ENCODE peak calls at places on chromosome 21, in seven cellular contexts. N, S, T, K, G, U and X are unnamed samples.

GRCh38 chr21:45300786-45301520 is 13.3 kb upstream of the POFUT2 start:
- DNase-seq in N (peak), G (peak), U (no peak), S (no peak), K (no peak), T (no peak), X (peak)

GRCh38 chr21:25689226-25689625 is 45.5 kb downstream of the ATP5PF start:
- DNase-seq in T (no peak), N (no peak), S (no peak), G (no peak), U (no peak), K (peak), X (no peak)

GRCh38 chr21:21373969-21374368 is 375.8 kb downstream of the NCAM2 start:
- DNase-seq in N (no peak), T (no peak), U (no peak), K (peak), G (no peak), S (no peak), X (no peak)

GRCh38 chr21:29232601-29233541 is 65.9 kb upstream of the BACH1 start:
- DNase-seq in G (no peak), U (no peak), N (no peak), K (peak), S (no peak), T (peak), X (no peak)

GRCh38 chr21:21712761-21713558 is 714.8 kb downstream of the NCAM2 start:
- DNase-seq in K (peak), T (peak), U (no peak), G (no peak), N (no peak), S (no peak), X (no peak)

GRCh38 chr21:37364722-37365121 is 1.9 kb upstream of the DYRK1A start:
- DNase-seq in U (no peak), K (no peak), N (no peak), T (no peak), G (no peak), S (no peak), X (no peak)

GRCh38 chr21:29095203-29095602 is 21.8 kb upstream of the CCT8 start:
- DNase-seq in T (no peak), U (peak), S (no peak), G (no peak), N (no peak), K (no peak), X (no peak)

GRCh38 chr21:25485914-25486313 is 121.4 kb downstream of the MRPL39 start:
- DNase-seq in T (no peak), U (no peak), S (no peak), G (no peak), N (no peak), K (no peak), X (no peak)

GRCh38 chr21:45873418-45873817 is 108.2 kb upstream of the COL6A1 start:
- DNase-seq in G (no peak), N (no peak), S (no peak), U (no peak), K (no peak), T (no peak), X (no peak)

GRCh38 chr21:46027855-46028493 is 46.4 kb downstream of the COL6A1 start:
- DNase-seq in U (no peak), N (no peak), G (no peak), T (no peak), K (peak), S (peak), X (no peak)

GRCh38 chr21:26529556-26529955 is 43.5 kb downstream of the CYYR1 start:
- DNase-seq in S (no peak), G (no peak), U (no peak), N (no peak), T (no peak), K (no peak), X (no peak)

GRCh38 chr21:45644041-45644906 is 749 bp downstream of the PCBP3 start:
- DNase-seq in S (no peak), K (no peak), N (no peak), G (peak), U (peak), T (no peak), X (no peak)

DNA sequence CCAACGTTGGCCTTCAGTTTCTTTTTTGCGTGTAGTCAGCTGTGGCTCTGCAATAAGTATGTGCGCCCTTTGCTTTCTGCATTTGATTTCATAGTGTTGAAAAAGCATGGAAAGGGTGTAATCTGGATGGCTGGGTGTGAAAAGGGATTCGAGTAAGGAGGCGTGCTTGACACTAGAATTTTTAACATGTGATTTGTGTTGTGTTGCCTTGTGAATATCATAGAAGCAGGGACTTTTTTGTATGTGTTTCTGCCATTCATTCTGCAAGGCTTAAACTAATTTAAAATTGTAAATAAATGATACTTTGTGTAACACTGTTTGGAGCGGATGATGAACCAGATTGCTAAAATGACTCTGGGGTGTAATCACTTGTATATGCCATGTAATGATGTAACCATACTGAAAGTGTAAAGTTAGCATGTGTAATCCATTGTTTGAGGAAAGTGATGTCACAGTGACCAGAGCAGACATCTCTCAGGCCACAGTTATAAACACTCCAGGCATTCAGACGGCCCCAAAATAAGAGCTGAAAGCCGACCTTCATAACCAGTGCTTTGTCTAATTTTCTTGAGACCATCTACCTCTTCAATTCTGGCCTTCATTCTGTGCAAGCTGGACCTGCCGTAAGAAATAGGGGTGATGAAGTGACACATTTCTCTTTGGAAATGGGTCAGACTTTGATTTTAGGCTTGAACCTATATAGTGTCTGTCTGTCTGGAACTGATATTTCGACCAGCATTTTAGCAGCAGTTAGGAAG is 616 bp downstream of the SH3BGR start:
- DNase-seq in G (no peak), T (no peak), K (peak), S (no peak), N (no peak), U (no peak), X (no peak)
- H3K4me3 ChIP-seq in G (no peak), T (no peak), K (no peak), S (no peak), N (peak), U (peak), X (peak)

GRCh38 chr21:27678511-27678910 is 711.6 kb upstream of the ADAMTS5 start:
- DNase-seq in T (no peak), S (no peak), U (no peak), N (no peak), K (no peak), G (no peak), X (no peak)

GRCh38 chr21:27681038-27681437 is 714.1 kb upstream of the ADAMTS5 start:
- DNase-seq in G (no peak), K (peak), N (no peak), S (no peak), T (peak), U (no peak), X (no peak)

GRCh38 chr21:27683292-27683691 is 716.4 kb upstream of the ADAMTS5 start:
- DNase-seq in N (no peak), U (no peak), S (no peak), T (no peak), K (no peak), G (no peak), X (no peak)

GRCh38 chr21:27677547-27677946 is 710.7 kb upstream of the ADAMTS5 start:
- DNase-seq in K (no peak), N (no peak), S (no peak), T (no peak), G (no peak), U (no peak), X (no peak)

DNA sequence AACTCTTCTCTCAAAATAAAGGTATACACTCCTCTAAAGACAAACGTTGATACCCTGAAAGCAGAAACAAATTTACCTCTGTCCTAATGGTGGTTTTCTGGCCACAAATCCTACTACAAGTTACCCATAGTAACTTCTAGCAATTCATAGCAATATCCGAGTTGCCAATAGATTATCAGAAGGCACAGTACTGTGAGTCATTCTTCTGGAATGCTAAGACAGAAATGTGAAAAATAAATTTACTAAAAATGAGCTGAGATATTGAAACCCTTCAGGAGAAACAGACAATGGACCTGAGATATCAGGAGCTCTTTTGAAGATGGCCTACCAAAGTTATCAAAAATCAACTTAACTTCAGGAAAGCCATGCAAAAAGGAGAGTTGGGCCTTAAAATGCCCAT is 715.0 kb upstream of the ADAMTS5 start:
- DNase-seq in G (no peak), U (no peak), N (no peak), K (peak), T (peak), S (no peak), X (no peak)
- TF ChIP-seq CTCF in G (no peak), U (no peak), N (no peak), K (no peak), T (no peak), S (no peak), X (no peak)

DNA sequence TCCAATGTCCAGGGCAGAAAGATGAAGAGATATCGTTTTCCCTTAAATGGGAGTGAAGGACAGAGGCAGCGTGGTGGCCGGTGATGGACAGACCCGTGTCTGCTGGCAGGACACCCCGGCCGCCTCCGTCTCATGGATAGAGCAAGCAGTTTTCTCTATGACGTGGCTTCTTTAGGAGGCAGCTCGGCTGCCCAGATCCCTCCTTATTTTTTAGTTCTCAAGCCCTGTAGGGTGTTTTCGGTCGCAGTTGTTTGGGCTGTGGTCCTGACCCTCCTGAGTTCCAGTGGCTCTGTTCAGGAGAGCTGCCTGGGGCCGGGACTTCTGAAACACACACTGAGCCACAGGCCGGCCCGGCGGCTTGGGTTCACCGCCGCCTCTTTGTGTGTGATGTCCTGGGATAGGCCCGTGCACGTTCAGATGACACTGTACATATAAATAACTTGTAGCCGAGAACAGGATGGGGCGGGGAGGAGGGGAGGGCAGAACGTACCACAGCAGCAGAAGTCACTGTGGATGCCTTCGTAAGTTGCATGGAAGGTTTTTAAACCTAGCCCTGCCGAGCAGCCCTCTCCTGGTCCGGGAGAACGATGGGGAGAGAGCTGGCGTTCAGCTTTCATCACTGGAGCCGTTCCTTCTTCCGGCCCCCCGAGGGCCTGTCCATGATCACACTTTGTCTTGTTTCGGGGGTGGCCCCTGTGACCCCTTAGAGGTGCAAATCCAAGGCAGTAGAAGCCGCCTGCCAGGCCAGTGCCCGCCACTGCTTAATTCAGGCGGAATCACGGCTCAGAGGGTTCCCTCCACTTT is 65.2 kb downstream of the SIK1 start:
- DNase-seq in T (peak), G (no peak), N (no peak), U (no peak), K (peak), S (no peak), X (no peak)
- H3K4me3 ChIP-seq in T (no peak), G (no peak), N (peak), U (no peak), K (no peak), S (no peak), X (peak)

DNA sequence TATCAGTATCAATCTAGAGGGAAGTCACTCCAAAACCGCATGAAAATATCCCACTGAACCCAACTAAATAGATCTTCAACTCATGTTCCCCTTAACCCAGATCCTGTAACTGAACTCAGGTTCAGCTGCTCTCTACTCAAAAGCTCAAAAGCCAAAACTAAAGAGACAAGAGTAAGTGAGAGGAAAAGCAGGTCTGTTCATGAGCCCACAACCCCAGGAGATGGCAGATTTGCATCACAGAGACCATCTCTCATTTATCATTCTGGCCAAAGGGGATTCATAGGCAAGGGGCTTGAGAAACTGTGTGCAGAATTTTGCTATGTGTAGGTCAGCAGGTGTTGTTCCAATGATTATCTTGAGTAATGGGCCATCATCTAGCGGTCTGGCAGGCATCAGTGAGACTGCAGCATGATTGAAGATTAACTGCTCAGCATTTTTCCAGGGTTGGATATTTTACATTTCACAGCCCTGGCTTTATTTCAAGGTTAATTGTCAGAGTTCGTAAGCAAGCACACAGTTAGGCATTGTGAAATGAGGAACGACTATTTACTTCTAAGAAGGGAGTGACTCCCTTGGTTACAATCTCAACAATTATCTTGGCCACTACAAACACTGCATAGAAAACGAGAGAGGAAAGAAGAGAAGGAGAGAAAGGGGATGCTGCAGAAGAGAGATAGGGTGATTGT is 1204.5 kb upstream of the TMPRSS15 start:
- DNase-seq in T (no peak), N (no peak), G (no peak), S (no peak), U (peak), K (no peak), X (no peak)
- TF ChIP-seq CTCF in T (no peak), N (no peak), G (no peak), S (no peak), U (peak), K (no peak), X (no peak)

DNA sequence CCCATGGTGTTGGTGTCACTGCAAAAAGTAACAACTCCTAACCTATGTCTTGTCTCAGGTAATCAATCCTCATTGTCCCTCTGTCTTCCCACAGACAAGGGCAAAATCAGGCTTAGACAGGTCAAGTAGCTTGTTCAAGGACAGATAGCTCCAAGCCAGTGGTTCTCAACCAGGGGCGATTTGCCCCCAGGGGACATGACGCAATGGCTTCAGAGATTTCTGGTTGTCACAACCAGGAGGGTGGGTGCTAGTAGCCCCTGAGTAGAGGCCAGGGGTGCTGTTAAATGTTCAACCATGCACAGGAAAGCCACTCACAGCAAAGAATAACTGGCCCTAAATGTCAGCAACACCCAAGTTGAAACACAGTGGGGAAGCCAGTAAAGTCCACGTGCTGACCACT is 178.9 kb downstream of the RUNX1 start:
- DNase-seq in S (no peak), U (no peak), T (no peak), G (no peak), N (no peak), K (no peak), X (no peak)
- H3K4me3 ChIP-seq in S (no peak), U (no peak), T (no peak), G (no peak), N (no peak), K (no peak), X (no peak)

GRCh38 chr21:15763359-15763758 is 33.6 kb downstream of the USP25 start:
- DNase-seq in K (no peak), G (no peak), U (no peak), N (no peak), T (no peak), S (no peak), X (no peak)
- TF ChIP-seq CTCF in K (no peak), G (no peak), U (no peak), N (no peak), T (no peak), S (no peak), X (no peak)

GRCh38 chr21:31294691-31295090 is 49.4 kb downstream of the TIAM1 start:
- DNase-seq in T (no peak), K (no peak), G (no peak), U (no peak), S (no peak), N (no peak), X (no peak)

GRCh38 chr21:31293986-31294385 is 50.1 kb downstream of the TIAM1 start:
- DNase-seq in K (peak), U (no peak), T (peak), N (no peak), G (no peak), S (no peak), X (no peak)

GRCh38 chr21:31299291-31300147 is 44.5 kb downstream of the TIAM1 start:
- DNase-seq in T (no peak), N (no peak), K (no peak), S (no peak), U (no peak), G (no peak), X (no peak)

GRCh38 chr21:31295676-31296075 is 48.4 kb downstream of the TIAM1 start:
- DNase-seq in K (no peak), N (no peak), U (no peak), T (no peak), G (no peak), S (no peak), X (no peak)

DNA sequence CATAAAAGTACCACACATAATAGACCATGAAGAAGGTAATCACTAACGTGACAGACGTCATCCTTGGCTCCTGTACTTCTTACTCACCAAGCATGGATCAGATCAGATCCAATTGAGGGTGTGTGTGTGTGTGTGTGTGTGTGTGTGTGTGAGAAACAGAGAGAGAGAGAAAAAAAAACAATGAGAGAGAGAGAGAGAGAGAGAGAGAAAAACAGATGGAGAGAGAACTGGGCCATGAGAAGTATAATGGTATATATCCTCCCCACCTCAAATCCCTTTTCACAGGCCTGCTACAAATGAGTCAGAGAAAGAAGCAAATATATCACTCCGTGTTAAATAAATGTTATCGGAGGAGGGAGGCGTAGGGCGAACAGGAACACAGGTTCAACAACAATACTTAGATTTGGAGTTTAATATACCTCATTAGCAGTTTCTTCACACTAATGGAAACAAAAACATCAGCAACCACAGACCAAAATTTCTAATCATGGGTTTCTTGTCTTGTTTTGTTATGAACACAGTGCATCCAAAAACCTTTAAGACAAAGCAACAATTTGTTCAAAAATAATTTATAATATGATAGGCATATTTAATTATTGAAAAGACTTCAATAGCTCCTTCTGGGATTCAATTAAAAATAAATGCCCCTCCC is 45.3 kb downstream of the TIAM1 start:
- DNase-seq in T (no peak), U (no peak), G (no peak), K (peak), S (no peak), N (no peak), X (no peak)
- H3K4me3 ChIP-seq in T (no peak), U (no peak), G (no peak), K (no peak), S (no peak), N (no peak), X (no peak)

GRCh38 chr21:39180429-39181019 is 2.7 kb downstream of the PSMG1 start:
- DNase-seq in N (no peak), G (no peak), T (peak), K (no peak), S (no peak), U (no peak), X (no peak)
- TF ChIP-seq CTCF in N (no peak), G (no peak), T (peak), K (peak), S (no peak), U (peak), X (peak)

GRCh38 chr21:42655797-42656770 is 2.7 kb downstream of the PDE9A start:
- DNase-seq in N (no peak), U (peak), K (no peak), G (peak), S (no peak), T (no peak), X (no peak)
- H3K4me3 ChIP-seq in N (no peak), U (peak), K (no peak), G (no peak), S (no peak), T (no peak), X (no peak)